ENCODE peak calls at places on chromosomes 4 and X, in nine cellular contexts. N, R, O, Z, A, T, L, K and F are unnamed samples.
A peak's percentile ranks its signal among the peaks of the same experiment; 100 is the strongest.

GRCh38 chrX:47366051-47366722 is 4.2 kb upstream of the ZNF157 start:
- DNase-seq in R (peak; percentile 78), A (peak; percentile 57), L (peak; percentile 41), T (peak; percentile 29), O (peak; percentile 47), N (no peak), Z (peak; percentile 18), K (no peak), F (peak; percentile 44)

GRCh38 chrX:137567474-137568232 is 1.7 kb downstream of the ZIC3 start:
- DNase-seq in R (no peak), N (no peak), L (no peak), O (no peak), K (peak; percentile 2), T (no peak), A (no peak), Z (no peak), F (no peak)

GRCh38 chr4:15414601-15415091 is 13.2 kb upstream of the C1QTNF7 start:
- DNase-seq in L (no peak), K (no peak), R (no peak), N (no peak), T (no peak), O (no peak), A (peak; percentile 68), Z (no peak), F (no peak)

GRCh38 chr4:52658671-52659015 is 458 bp downstream of the USP46 start:
- DNase-seq in K (peak; percentile 64), R (peak; percentile 66), A (no peak), O (no peak), L (peak; percentile 41), Z (no peak), N (no peak), T (no peak), F (peak; percentile 48)

GRCh38 chrX:14496674-14497073 is 32.7 kb upstream of the GLRA2 start:
- DNase-seq in R (no peak), N (no peak), L (no peak), Z (no peak), T (no peak), O (no peak), A (no peak), K (no peak), F (no peak)

GRCh38 chrX:55919367-55920221 is 202.0 kb downstream of the RRAGB start:
- DNase-seq in Z (no peak), A (no peak), N (no peak), R (no peak), O (no peak), L (no peak), K (no peak), T (peak; percentile 23), F (peak; percentile 7)

GRCh38 chrX:110397904-110398303 is 39.3 kb downstream of the RTL9 start:
- DNase-seq in A (no peak), O (no peak), L (no peak), Z (no peak), R (no peak), N (no peak), K (peak; percentile 11), T (no peak), F (no peak)

GRCh38 chr4:128940966-128941365 is 131.5 kb downstream of the JADE1 start:
- DNase-seq in T (no peak), N (no peak), K (no peak), O (no peak), R (no peak), Z (no peak), A (no peak), L (no peak), F (no peak)

DNA sequence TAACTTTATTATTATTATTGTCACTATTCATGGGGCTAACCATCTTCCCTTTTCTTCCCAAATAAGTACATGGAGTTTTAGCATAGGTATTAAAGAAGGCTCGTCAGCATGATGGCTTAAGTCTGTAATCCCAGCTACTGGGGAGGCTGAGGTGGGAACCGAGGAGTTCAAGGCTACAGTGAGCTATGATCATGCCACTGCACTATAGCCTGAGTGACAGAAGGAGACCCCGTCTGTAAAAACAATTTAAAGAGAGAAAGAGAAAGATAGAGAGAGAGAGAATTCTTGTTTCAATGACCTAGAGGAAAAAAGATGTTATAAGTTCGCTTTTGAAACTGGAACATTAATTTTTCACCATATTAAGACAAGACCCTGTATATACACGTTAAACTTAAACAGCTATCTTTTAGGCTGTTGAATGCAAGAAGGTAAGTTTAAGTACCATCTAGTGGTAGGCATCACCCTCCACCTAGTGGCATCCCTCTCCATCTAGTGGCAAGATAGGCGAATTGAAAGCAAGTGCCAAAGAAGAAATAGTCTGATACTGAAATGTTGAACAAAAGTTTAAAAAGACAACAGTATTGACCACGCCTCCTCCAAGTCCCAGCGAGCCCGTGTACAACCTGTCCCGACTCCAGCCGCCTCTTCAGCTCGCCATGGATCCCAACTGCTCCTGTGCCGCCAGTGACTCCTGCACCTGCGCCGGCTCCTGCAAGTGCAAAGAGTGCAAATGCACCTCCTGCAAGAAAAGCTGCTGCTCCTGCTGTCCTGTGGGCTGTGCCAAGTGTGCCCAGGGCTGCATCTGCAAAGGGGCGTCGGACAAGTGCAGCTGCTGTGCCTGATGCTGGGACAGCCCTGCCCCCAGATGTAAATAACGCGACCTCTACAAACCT is 26.0 kb upstream of the YTHDC1 start:
- DNase-seq in T (peak; percentile 28), N (peak; percentile 63), Z (no peak), A (peak; percentile 64), L (peak; percentile 55), K (peak; percentile 55), O (no peak), R (no peak), F (peak; percentile 26)
- TF ChIP-seq POLR2A in T (no peak), N (no peak), Z (no peak), A (no peak), L (no peak), K (no peak), O (no peak), R (no peak), F (no peak)

GRCh38 chrX:103404225-103405008 is 28.1 kb downstream of the BEX3 start:
- DNase-seq in L (peak; percentile 86), O (peak; percentile 63), K (peak; percentile 22), Z (peak; percentile 37), A (peak; percentile 91), N (peak; percentile 33), R (peak; percentile 76), T (no peak), F (peak; percentile 2)
- TF ChIP-seq POLR2A in L (peak; percentile 18), O (no peak), K (no peak), Z (no peak), A (peak; percentile 71), N (peak; percentile 37), R (no peak), T (no peak), F (no peak)

GRCh38 chr4:55545133-55545532 is 1.6 kb downstream of the CLOCK start:
- DNase-seq in Z (no peak), L (peak; percentile 17), K (peak; percentile 43), A (peak; percentile 28), N (no peak), R (no peak), T (no peak), O (no peak), F (no peak)

GRCh38 chr4:55546633-55547460 is at the start of gene CLOCK:
- DNase-seq in R (peak; percentile 92), A (peak; percentile 85), K (peak; percentile 90), Z (peak; percentile 69), O (peak; percentile 84), N (peak; percentile 96), L (peak; percentile 83), T (peak; percentile 76), F (peak; percentile 74)

GRCh38 chr4:55547918-55548317 is 1.2 kb upstream of the CLOCK start:
- DNase-seq in Z (no peak), L (no peak), T (no peak), A (no peak), N (no peak), K (no peak), O (no peak), R (no peak), F (no peak)

GRCh38 chr4:55547461-55547770 is 707 bp upstream of the CLOCK start:
- DNase-seq in T (no peak), O (no peak), N (peak; percentile 29), L (no peak), K (no peak), R (peak; percentile 76), A (no peak), Z (no peak), F (no peak)

DNA sequence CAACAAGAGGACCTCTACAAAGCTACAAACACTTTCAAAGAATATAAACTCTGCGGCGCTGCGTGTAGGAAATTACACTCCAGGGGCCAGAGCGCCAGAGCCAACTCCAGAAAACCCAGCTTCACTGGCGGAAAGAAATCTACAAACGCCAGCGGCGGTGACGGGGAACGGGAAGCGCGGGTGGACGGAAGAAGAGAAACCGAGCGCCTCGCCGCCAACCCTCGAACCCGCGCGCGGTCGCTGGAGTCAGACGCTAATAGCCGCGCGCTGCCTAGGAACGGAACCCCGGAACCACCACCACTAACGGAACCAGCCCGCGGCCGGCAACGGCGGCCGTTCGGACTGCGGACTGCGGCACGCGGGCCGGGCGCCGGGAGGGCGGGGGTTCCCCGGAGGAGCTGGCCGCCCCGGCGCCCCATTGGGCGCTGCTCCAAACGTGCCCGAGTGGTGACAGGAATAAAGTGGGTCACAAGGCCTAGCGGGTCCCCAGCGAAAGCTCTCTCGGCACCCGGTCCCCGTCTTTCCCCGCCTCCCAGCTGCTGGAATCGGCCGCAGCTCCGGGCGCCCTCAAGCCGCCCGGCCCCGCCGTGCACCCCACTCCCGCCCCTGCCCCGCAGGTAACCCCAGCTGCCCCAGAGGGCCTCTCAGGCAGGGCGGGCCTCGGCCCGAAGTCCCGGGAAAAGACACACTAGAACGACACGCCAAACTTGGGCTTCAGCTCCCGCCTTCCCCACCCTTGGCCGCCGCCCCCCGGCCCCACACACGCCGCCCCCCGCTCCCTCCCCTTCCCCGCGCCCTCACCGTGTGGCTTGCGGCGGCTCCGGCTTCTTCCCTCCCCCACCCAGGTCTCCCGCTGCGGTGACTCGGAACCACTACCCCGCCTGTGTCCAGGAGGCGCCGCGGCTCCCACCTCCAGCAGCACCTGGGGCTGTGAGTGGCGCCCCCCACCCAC is 752 bp downstream of the CLOCK start:
- DNase-seq in Z (peak; percentile 61), R (peak; percentile 89), L (peak; percentile 84), A (peak; percentile 62), K (peak; percentile 82), N (peak; percentile 96), T (peak; percentile 44), O (peak; percentile 83), F (peak; percentile 41)
- TF ChIP-seq POLR2A in Z (no peak), R (no peak), L (peak; percentile 44), A (peak; percentile 64), K (no peak), N (peak; percentile 68), T (peak; percentile 75), O (no peak), F (peak; percentile 50)

GRCh38 chr4:8266508-8266907 is 3.0 kb upstream of the HTRA3 start:
- DNase-seq in N (no peak), Z (no peak), L (no peak), R (no peak), K (no peak), T (no peak), A (no peak), O (no peak), F (no peak)

GRCh38 chr4:8265171-8265929 is 4.2 kb upstream of the HTRA3 start:
- DNase-seq in A (no peak), O (no peak), K (no peak), R (no peak), N (no peak), Z (no peak), L (no peak), T (no peak), F (no peak)

GRCh38 chr4:8264106-8264505 is 5.4 kb upstream of the HTRA3 start:
- DNase-seq in O (no peak), N (no peak), K (no peak), R (no peak), L (no peak), Z (no peak), A (no peak), T (no peak), F (no peak)

GRCh38 chr4:8267077-8267476 is 2.5 kb upstream of the HTRA3 start:
- DNase-seq in N (peak; percentile 92), T (peak; percentile 74), A (peak; percentile 33), Z (no peak), O (peak; percentile 85), K (peak; percentile 85), R (peak; percentile 90), L (peak; percentile 51), F (peak; percentile 77)

GRCh38 chr4:8266088-8266487 is 3.5 kb upstream of the HTRA3 start:
- DNase-seq in K (no peak), L (no peak), R (no peak), N (no peak), T (no peak), O (no peak), Z (no peak), A (no peak), F (no peak)
- TF ChIP-seq POLR2A in K (no peak), L (no peak), R (no peak), N (no peak), T (no peak), O (no peak), Z (no peak), A (no peak), F (no peak)